ENCODE peak calls at places on chromosomes 4 and X, in four cellular contexts. W, N, C and V are unnamed samples.

GRCh38 chrX:128759745-128760144 is 707.5 kb upstream of the ACTRT1 start:
- DNase-seq in W (no peak), N (peak), C (no peak), V (no peak)

GRCh38 chrX:120365320-120365719 is 3.4 kb downstream of the ATP1B4 start:
- DNase-seq in W (no peak), N (peak), C (no peak), V (peak)

GRCh38 chr4:112778520-112778919 is 141.6 kb downstream of the LARP7 start:
- DNase-seq in W (no peak), N (no peak), C (no peak), V (no peak)

GRCh38 chrX:36414056-36414455 is 494.5 kb downstream of the CFAP47 start:
- DNase-seq in W (no peak), N (no peak), C (no peak), V (no peak)

GRCh38 chr4:86822136-86822535 is 27.0 kb downstream of the SLC10A6 start:
- DNase-seq in W (no peak), N (no peak), C (no peak), V (no peak)

GRCh38 chr4:109046549-109047171 is 255.8 kb downstream of the COL25A1 start:
- DNase-seq in W (no peak), N (peak), C (no peak), V (no peak)

GRCh38 chr4:2817136-2817535 is 24.3 kb downstream of the SH3BP2 start:
- DNase-seq in W (no peak), N (no peak), C (no peak), V (no peak)

GRCh38 chr4:139562067-139562684 is 6.2 kb upstream of the SETD7 start:
- DNase-seq in W (no peak), N (no peak), C (no peak), V (no peak)

GRCh38 chr4:140260227-140260626 is 106.2 kb upstream of the MAML3 start:
- DNase-seq in W (peak), N (no peak), C (no peak), V (no peak)

GRCh38 chr4:24471623-24472510 is 112.5 kb downstream of the DHX15 start:
- DNase-seq in W (no peak), N (no peak), C (no peak), V (peak)

GRCh38 chr4:93368968-93369367 is 459.6 kb upstream of the ATOH1 start:
- DNase-seq in W (no peak), N (no peak), C (no peak), V (no peak)

GRCh38 chrX:103098488-103098887 is 5.5 kb upstream of the NXF3 start:
- DNase-seq in W (no peak), N (no peak), C (no peak), V (no peak)

GRCh38 chr4:20313237-20314030 is 61.7 kb downstream of the SLIT2 start:
- DNase-seq in W (no peak), N (peak), C (peak), V (no peak)
- TF ChIP-seq CTCF in W (no peak), N (peak), C (peak), V (no peak)

GRCh38 chr4:105594094-105595010 is 41.9 kb downstream of the ARHGEF38 start:
- DNase-seq in W (no peak), N (peak), C (peak), V (no peak)
- TF ChIP-seq PBX3 in W (no peak), N (no peak), C (peak), V (peak)

GRCh38 chrX:20057479-20057878 is 59.2 kb downstream of the MAP7D2 start:
- DNase-seq in W (no peak), N (no peak), C (no peak), V (no peak)

GRCh38 chrX:20056704-20057103 is 60.0 kb downstream of the MAP7D2 start:
- DNase-seq in W (no peak), N (no peak), C (no peak), V (no peak)

GRCh38 chrX:20053537-20053936 is 62.7 kb upstream of the BCLAF3 start:
- DNase-seq in W (no peak), N (no peak), C (no peak), V (no peak)
- H3K27ac ChIP-seq in W (no peak), N (no peak), C (no peak), V (no peak)

DNA sequence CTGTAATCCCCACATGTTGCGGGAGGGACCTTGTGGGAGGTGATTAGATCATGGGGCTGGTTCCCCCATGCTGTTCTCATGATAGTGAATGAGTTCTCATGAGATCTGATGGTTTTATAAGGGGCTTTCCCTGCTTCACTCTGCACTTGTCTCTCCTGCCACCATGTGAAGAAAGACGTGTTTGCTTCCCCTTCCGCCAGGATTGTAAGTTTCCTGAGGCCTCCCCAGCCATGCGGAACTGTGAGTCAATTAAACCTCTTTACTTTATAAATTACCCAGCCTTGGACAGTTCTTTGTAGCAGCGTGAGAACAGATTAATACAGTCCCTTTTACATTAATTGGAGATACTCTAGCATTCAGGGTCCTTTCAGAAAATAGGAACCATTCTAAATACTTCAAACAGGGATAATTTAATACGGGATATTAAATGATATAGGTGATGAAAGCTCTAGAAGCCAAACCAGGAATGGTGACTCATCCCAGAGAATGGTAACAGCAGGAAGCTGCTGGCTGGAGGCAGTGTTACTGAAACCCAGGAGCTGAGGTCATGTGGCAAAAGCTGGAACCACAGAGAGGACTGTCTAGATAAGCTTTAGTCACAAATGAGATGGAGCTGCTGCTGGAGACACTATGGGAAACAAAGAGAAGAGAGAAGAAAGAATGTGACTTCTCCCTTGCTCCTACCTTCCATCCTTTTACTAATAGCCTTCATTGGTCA is 57.3 kb downstream of the GSTCD start:
- DNase-seq in W (peak), N (peak), C (no peak), V (no peak)
- TF ChIP-seq CTCF in W (no peak), N (no peak), C (no peak), V (no peak)

DNA sequence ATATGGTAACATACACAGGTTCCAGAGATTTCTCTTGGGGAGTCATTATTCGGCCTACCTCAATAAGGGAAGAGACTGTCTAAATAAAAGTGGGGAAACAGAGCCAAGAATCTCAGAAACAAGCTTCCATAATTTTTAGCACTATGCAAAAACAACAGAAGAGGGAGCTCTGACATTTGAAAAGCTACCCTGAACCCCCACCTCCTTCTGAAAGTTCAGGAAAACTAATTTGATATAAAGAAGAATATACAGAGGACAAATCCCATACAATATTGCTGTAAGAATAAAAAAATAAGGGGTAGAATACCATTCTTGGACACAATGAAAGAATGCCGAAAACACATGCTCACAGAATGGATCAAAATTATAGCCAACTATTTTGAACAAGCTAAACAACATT is 14.3 kb upstream of the ZNF41 start:
- DNase-seq in W (no peak), N (no peak), C (no peak), V (peak)
- TF ChIP-seq PBX3 in W (no peak), N (no peak), C (no peak), V (no peak)

GRCh38 chrX:153375571-153375970 is 25.6 kb downstream of the PNMA6E start:
- DNase-seq in W (no peak), N (no peak), C (no peak), V (no peak)
- H3K27ac ChIP-seq in W (no peak), N (no peak), C (no peak), V (no peak)

GRCh38 chr4:61501812-61502211 is 301.7 kb downstream of the ADGRL3 start:
- DNase-seq in W (no peak), N (no peak), C (no peak), V (peak)

GRCh38 chr4:61505773-61506640 is 305.9 kb downstream of the ADGRL3 start:
- DNase-seq in W (no peak), N (no peak), C (no peak), V (no peak)

GRCh38 chr4:61500883-61501282 is 300.8 kb downstream of the ADGRL3 start:
- DNase-seq in W (no peak), N (no peak), C (no peak), V (no peak)
- TF ChIP-seq CTCF in W (no peak), N (no peak), C (no peak), V (no peak)

GRCh38 chrX:44261286-44261685 is 82.2 kb downstream of the EFHC2 start:
- DNase-seq in W (no peak), N (no peak), C (no peak), V (no peak)

GRCh38 chrX:44267116-44267515 is 76.4 kb downstream of the EFHC2 start:
- DNase-seq in W (no peak), N (no peak), C (no peak), V (no peak)

GRCh38 chrX:44265559-44265958 is 77.9 kb downstream of the EFHC2 start:
- DNase-seq in W (no peak), N (no peak), C (no peak), V (no peak)

GRCh38 chrX:44267861-44268260 is 75.6 kb downstream of the EFHC2 start:
- DNase-seq in W (no peak), N (no peak), C (no peak), V (no peak)

GRCh38 chrX:44264936-44265335 is 78.5 kb downstream of the EFHC2 start:
- DNase-seq in W (no peak), N (no peak), C (no peak), V (no peak)
- TF ChIP-seq PBX3 in W (no peak), N (no peak), C (no peak), V (no peak)